ENCODE peak calls at places on chromosomes 7 and 10, in eight cellular contexts. F, K, X, E, R, Y, A and V are unnamed samples.

GRCh38 chr7:4073052-4073451 is 609.0 kb upstream of the FOXK1 start:
- DNase-seq in F (no peak), K (peak; percentile 40), X (no peak), E (no peak), R (no peak), Y (no peak), A (no peak), V (no peak)

GRCh38 chr7:72785166-72785955 is 42.6 kb downstream of the TYW1B start:
- DNase-seq in F (no peak), K (no peak), X (no peak), E (no peak), R (no peak), Y (no peak), A (peak; percentile 71), V (no peak)

GRCh38 chr7:12557282-12557681 is 13.2 kb upstream of the SCIN start:
- DNase-seq in F (peak; percentile 13), K (no peak), X (no peak), E (peak; percentile 5), R (no peak), Y (no peak), A (no peak), V (no peak)

GRCh38 chr7:95594185-95594584 is 2.1 kb downstream of the PDK4 start:
- DNase-seq in F (no peak), K (no peak), X (no peak), E (no peak), R (no peak), Y (no peak), A (no peak), V (no peak)

GRCh38 chr10:71472466-71472865 is 75.7 kb downstream of the CDH23 start:
- DNase-seq in F (no peak), K (no peak), X (no peak), E (no peak), R (no peak), Y (no peak), A (no peak), V (peak; percentile 62)

GRCh38 chr10:93999401-93999851 is 5.7 kb downstream of the PLCE1 start:
- DNase-seq in F (peak; percentile 50), K (no peak), X (peak; percentile 69), E (peak; percentile 90), R (no peak), Y (no peak), A (peak; percentile 63), V (peak; percentile 73)

GRCh38 chr10:76984559-76985443 is 652.8 kb downstream of the KCNMA1 start:
- DNase-seq in F (peak; percentile 94), K (peak; percentile 87), X (peak; percentile 80), E (peak; percentile 81), R (peak; percentile 68), Y (peak; percentile 69), A (peak; percentile 79), V (peak; percentile 86)

GRCh38 chr7:27251513-27252306 is 9.1 kb downstream of the EVX1 start:
- DNase-seq in F (no peak), K (peak; percentile 79), X (no peak), E (no peak), R (peak; percentile 23), Y (no peak), A (no peak), V (no peak)

GRCh38 chr10:129690248-129691070 is 223.4 kb downstream of the MGMT start:
- DNase-seq in F (no peak), K (no peak), X (no peak), E (no peak), R (no peak), Y (no peak), A (no peak), V (no peak)

GRCh38 chr7:88835147-88835728 is 39.7 kb upstream of the TEX47 start:
- DNase-seq in F (peak; percentile 54), K (no peak), X (no peak), E (peak; percentile 18), R (peak; percentile 58), Y (peak; percentile 5), A (no peak), V (no peak)

GRCh38 chr10:86851329-86852207 is 95.1 kb downstream of the BMPR1A start:
- DNase-seq in F (no peak), K (no peak), X (no peak), E (peak; percentile 78), R (no peak), Y (no peak), A (peak; percentile 92), V (peak; percentile 62)

GRCh38 chr7:55019329-55019690 is 493 bp downstream of the EGFR start:
- DNase-seq in F (peak; percentile 74), K (no peak), X (peak; percentile 74), E (no peak), R (peak; percentile 15), Y (peak; percentile 72), A (no peak), V (peak; percentile 64)

GRCh38 chr10:97659589-97659988 is 19.1 kb downstream of the PI4K2A start:
- DNase-seq in F (no peak), K (no peak), X (no peak), E (peak; percentile 81), R (no peak), Y (no peak), A (peak; percentile 75), V (no peak)

GRCh38 chr7:28132959-28133745 is 47.4 kb downstream of the JAZF1 start:
- DNase-seq in F (no peak), K (no peak), X (no peak), E (peak; percentile 16), R (no peak), Y (no peak), A (no peak), V (no peak)

GRCh38 chr7:37230221-37230620 is 218.4 kb downstream of the ELMO1 start:
- DNase-seq in F (no peak), K (no peak), X (no peak), E (peak; percentile 25), R (no peak), Y (no peak), A (no peak), V (peak; percentile 72)

GRCh38 chr10:10870523-10871241 is 147.0 kb upstream of the CELF2 start:
- DNase-seq in F (no peak), K (no peak), X (no peak), E (no peak), R (no peak), Y (no peak), A (no peak), V (no peak)

GRCh38 chr10:31683682-31684081 is 244.9 kb downstream of the ARHGAP12 start:
- DNase-seq in F (no peak), K (no peak), X (no peak), E (no peak), R (no peak), Y (no peak), A (no peak), V (no peak)

GRCh38 chr10:104350146-104350635 is 3.4 kb upstream of the CFAP58 start:
- DNase-seq in F (peak; percentile 74), K (no peak), X (no peak), E (peak; percentile 83), R (peak; percentile 79), Y (no peak), A (peak; percentile 76), V (no peak)

GRCh38 chr10:104353325-104354048 is at the start of gene CFAP58:
- DNase-seq in F (peak; percentile 95), K (peak; percentile 98), X (peak; percentile 96), E (peak; percentile 95), R (peak; percentile 88), Y (peak; percentile 84), A (peak; percentile 70), V (peak; percentile 96)

GRCh38 chr10:104349623-104350142 is 4.0 kb upstream of the CFAP58 start:
- DNase-seq in F (peak; percentile 78), K (no peak), X (peak; percentile 20), E (peak; percentile 81), R (peak; percentile 55), Y (no peak), A (peak; percentile 68), V (no peak)

GRCh38 chr10:104351919-104352318 is 1.7 kb upstream of the CFAP58 start:
- DNase-seq in F (no peak), K (no peak), X (no peak), E (no peak), R (no peak), Y (no peak), A (no peak), V (no peak)

GRCh38 chr10:104351067-104351681 is 2.5 kb upstream of the CFAP58 start:
- DNase-seq in F (no peak), K (no peak), X (no peak), E (peak; percentile 52), R (no peak), Y (no peak), A (peak; percentile 75), V (no peak)
- TF ChIP-seq CTCF in F (no peak), K (no peak), X (no peak), E (no peak), R (no peak), Y (no peak), A (no peak), V (no peak)

GRCh38 chr7:92765725-92766124 is 70.6 kb downstream of the CDK6 start:
- DNase-seq in F (peak; percentile 51), K (no peak), X (no peak), E (peak; percentile 72), R (no peak), Y (peak; percentile 72), A (peak; percentile 88), V (no peak)

GRCh38 chr7:92766461-92767003 is 69.8 kb downstream of the CDK6 start:
- DNase-seq in F (peak; percentile 56), K (no peak), X (no peak), E (peak; percentile 51), R (peak; percentile 47), Y (no peak), A (peak; percentile 57), V (no peak)

GRCh38 chr7:92762853-92763252 is 73.5 kb downstream of the CDK6 start:
- DNase-seq in F (no peak), K (no peak), X (no peak), E (no peak), R (no peak), Y (no peak), A (no peak), V (no peak)

GRCh38 chr7:92761391-92762098 is 74.8 kb downstream of the CDK6 start:
- DNase-seq in F (no peak), K (no peak), X (no peak), E (no peak), R (no peak), Y (no peak), A (no peak), V (no peak)

GRCh38 chr7:92763636-92764423 is 72.5 kb downstream of the CDK6 start:
- DNase-seq in F (peak; percentile 76), K (peak; percentile 70), X (no peak), E (peak; percentile 57), R (peak; percentile 27), Y (peak; percentile 74), A (peak; percentile 81), V (no peak)
- H3K4me1 ChIP-seq in F (peaks cover 22% of the 10 kb centered on the region), K (peaks cover 29% of the 10 kb centered on the region), X (peaks cover 16% of the 10 kb centered on the region), E (peaks cover 34% of the 10 kb centered on the region), R (peaks cover 17% of the 10 kb centered on the region), Y (peaks cover 67% of the 10 kb centered on the region), A (peaks cover 27% of the 10 kb centered on the region), V (no peaks in the 10 kb centered on the region)

GRCh38 chr10:73983096-73984047 is 14.5 kb upstream of the VCL start:
- DNase-seq in F (no peak), K (no peak), X (no peak), E (no peak), R (no peak), Y (no peak), A (no peak), V (no peak)
- TF ChIP-seq CTCF in F (no peak), K (no peak), X (no peak), E (no peak), R (no peak), Y (no peak), A (no peak), V (no peak)

DNA sequence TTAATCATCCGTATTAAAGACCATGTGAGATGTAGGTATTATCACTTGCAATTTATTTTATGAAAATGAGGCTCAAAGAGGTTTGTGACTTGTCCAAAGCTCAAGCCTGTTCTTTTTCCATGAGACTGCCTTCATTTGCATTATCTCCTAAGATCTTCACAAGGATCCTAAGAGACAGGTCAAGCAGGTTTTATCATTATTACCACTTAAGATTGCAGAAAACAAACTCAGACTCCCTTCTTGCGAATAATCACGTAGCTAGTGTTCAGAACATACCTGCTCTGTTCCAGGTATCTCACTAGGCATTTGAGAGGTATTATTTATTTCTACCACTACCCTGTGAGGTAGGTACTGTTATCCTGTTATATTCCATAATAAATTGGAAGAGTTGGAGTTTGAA is 64.8 kb downstream of the ZNRF2 start:
- DNase-seq in F (peak; percentile 13), K (no peak), X (no peak), E (no peak), R (no peak), Y (no peak), A (no peak), V (no peak)
- H3K4me1 ChIP-seq in F (no peaks in the 10 kb centered on the region), K (peaks cover 28% of the 10 kb centered on the region), X (peaks cover 9% of the 10 kb centered on the region), E (peaks cover 29% of the 10 kb centered on the region), R (peaks cover 11% of the 10 kb centered on the region), Y (peaks cover 37% of the 10 kb centered on the region), A (peaks cover 2% of the 10 kb centered on the region), V (no peaks in the 10 kb centered on the region)